ENCODE peak calls at places on chromosomes 4 and X, in eight cellular contexts. One of them, this sample, is unnamed.

GRCh38 chr4:1766336-1767057 is 26.6 kb upstream of the FGFR3 start:
- DNase-seq in lower leg skin: no peak
- DNase-seq in brain microvascular endothelial cell: no peak
- DNase-seq in aorta: no peak
- DNase-seq in epithelial cell of esophagus: no peak
- DNase-seq in retinal pigment epithelial cell: no peak
- DNase-seq in NT2/D1: no peak
- DNase-seq in BE2C: no peak
- DNase-seq in this sample: no peak

GRCh38 chr4:109816082-109816442 is 500 bp downstream of the GAR1 start:
- DNase-seq in brain microvascular endothelial cell: no peak
- DNase-seq in aorta: peak; percentile 75
- DNase-seq in lower leg skin: no peak
- DNase-seq in epithelial cell of esophagus: peak; percentile 28
- DNase-seq in retinal pigment epithelial cell: no peak
- DNase-seq in BE2C: no peak
- DNase-seq in NT2/D1: no peak
- DNase-seq in this sample: no peak

GRCh38 chrX:141760761-141761160 is 62.2 kb upstream of the SPANXD start:
- DNase-seq in BE2C: no peak
- DNase-seq in retinal pigment epithelial cell: no peak
- DNase-seq in epithelial cell of esophagus: peak; percentile 65
- DNase-seq in brain microvascular endothelial cell: no peak
- DNase-seq in aorta: no peak
- DNase-seq in lower leg skin: no peak
- DNase-seq in NT2/D1: no peak
- DNase-seq in this sample: peak; percentile 6

GRCh38 chr4:52750819-52751348 is 341 bp downstream of the ERVMER34-1 start:
- DNase-seq in BE2C: no peak
- DNase-seq in aorta: peak; percentile 83
- DNase-seq in brain microvascular endothelial cell: no peak
- DNase-seq in epithelial cell of esophagus: peak; percentile 35
- DNase-seq in retinal pigment epithelial cell: no peak
- DNase-seq in lower leg skin: no peak
- DNase-seq in NT2/D1: no peak
- DNase-seq in this sample: peak; percentile 1

GRCh38 chr4:53908661-53909078 is 155.7 kb downstream of the CHIC2 start:
- DNase-seq in brain microvascular endothelial cell: peak; percentile 89
- DNase-seq in BE2C: peak; percentile 36
- DNase-seq in epithelial cell of esophagus: peak; percentile 91
- DNase-seq in NT2/D1: no peak
- DNase-seq in lower leg skin: peak; percentile 38
- DNase-seq in aorta: no peak
- DNase-seq in retinal pigment epithelial cell: peak; percentile 67
- DNase-seq in this sample: peak; percentile 97

GRCh38 chr4:122762966-122763716 is 30.6 kb downstream of the BBS12 start:
- DNase-seq in aorta: no peak
- DNase-seq in lower leg skin: no peak
- DNase-seq in retinal pigment epithelial cell: no peak
- DNase-seq in epithelial cell of esophagus: no peak
- DNase-seq in BE2C: no peak
- DNase-seq in brain microvascular endothelial cell: no peak
- DNase-seq in NT2/D1: no peak
- DNase-seq in this sample: no peak

GRCh38 chrX:120309873-120310730 is 1.2 kb downstream of the TMEM255A start:
- DNase-seq in brain microvascular endothelial cell: no peak
- DNase-seq in retinal pigment epithelial cell: no peak
- DNase-seq in lower leg skin: no peak
- DNase-seq in NT2/D1: peak; percentile 15
- DNase-seq in BE2C: no peak
- DNase-seq in epithelial cell of esophagus: peak; percentile 41
- DNase-seq in aorta: no peak
- DNase-seq in this sample: no peak

GRCh38 chr4:185911556-185912064 is 99.6 kb upstream of the SORBS2 start:
- DNase-seq in aorta: no peak
- DNase-seq in lower leg skin: no peak
- DNase-seq in epithelial cell of esophagus: peak; percentile 41
- DNase-seq in retinal pigment epithelial cell: no peak
- DNase-seq in brain microvascular endothelial cell: peak; percentile 42
- DNase-seq in BE2C: peak; percentile 83
- DNase-seq in NT2/D1: no peak
- DNase-seq in this sample: no peak

GRCh38 chr4:184744251-184744650 is 10.4 kb upstream of the CENPU start:
- DNase-seq in BE2C: no peak
- DNase-seq in lower leg skin: no peak
- DNase-seq in brain microvascular endothelial cell: no peak
- DNase-seq in aorta: no peak
- DNase-seq in NT2/D1: no peak
- DNase-seq in retinal pigment epithelial cell: no peak
- DNase-seq in epithelial cell of esophagus: no peak
- DNase-seq in this sample: no peak

GRCh38 chr4:2071912-2072867 is 13.1 kb downstream of the NAT8L start:
- DNase-seq in lower leg skin: no peak
- DNase-seq in aorta: peak; percentile 67
- DNase-seq in retinal pigment epithelial cell: no peak
- DNase-seq in brain microvascular endothelial cell: no peak
- DNase-seq in NT2/D1: no peak
- DNase-seq in BE2C: no peak
- DNase-seq in epithelial cell of esophagus: no peak
- DNase-seq in this sample: no peak

GRCh38 chr4:139734201-139734874 is 68.7 kb downstream of the MGST2 start:
- DNase-seq in brain microvascular endothelial cell: no peak
- DNase-seq in NT2/D1: no peak
- DNase-seq in retinal pigment epithelial cell: no peak
- DNase-seq in epithelial cell of esophagus: peak; percentile 82
- DNase-seq in BE2C: no peak
- DNase-seq in lower leg skin: peak; percentile 53
- DNase-seq in aorta: no peak
- DNase-seq in this sample: peak; percentile 89

GRCh38 chrX:110944323-110944761 is 148.7 kb upstream of the CHRDL1 start:
- DNase-seq in brain microvascular endothelial cell: no peak
- DNase-seq in lower leg skin: no peak
- DNase-seq in retinal pigment epithelial cell: no peak
- DNase-seq in BE2C: peak; percentile 3
- DNase-seq in NT2/D1: peak; percentile 2
- DNase-seq in aorta: no peak
- DNase-seq in epithelial cell of esophagus: no peak
- DNase-seq in this sample: no peak

GRCh38 chr4:40157444-40157843 is 39.4 kb upstream of the RHOH start:
- DNase-seq in lower leg skin: no peak
- DNase-seq in aorta: no peak
- DNase-seq in epithelial cell of esophagus: no peak
- DNase-seq in retinal pigment epithelial cell: no peak
- DNase-seq in BE2C: no peak
- DNase-seq in brain microvascular endothelial cell: no peak
- DNase-seq in NT2/D1: no peak
- DNase-seq in this sample: no peak

DNA sequence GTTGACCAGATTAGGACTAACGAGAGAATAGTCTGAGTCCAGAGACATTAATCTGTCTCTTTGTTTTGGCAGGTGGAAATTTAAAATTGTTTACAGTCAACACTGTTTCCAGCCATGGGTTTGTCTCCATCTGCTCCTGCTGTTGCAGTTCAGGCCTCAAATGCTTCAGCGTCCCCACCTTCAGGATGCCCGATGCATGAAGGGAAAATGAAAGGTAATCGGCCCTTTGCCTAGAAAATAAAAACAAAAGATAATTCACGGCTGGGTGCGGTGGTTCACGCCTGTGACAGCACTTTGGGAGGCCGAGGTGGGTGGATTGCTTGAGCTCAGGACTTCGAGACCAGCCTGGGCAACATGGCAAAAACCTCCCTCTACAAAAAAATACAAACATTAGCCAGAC is 815 bp downstream of the HCCS start:
- DNase-seq in NT2/D1: no peak
- DNase-seq in BE2C: no peak
- DNase-seq in epithelial cell of esophagus: no peak
- DNase-seq in aorta: no peak
- DNase-seq in lower leg skin: no peak
- DNase-seq in brain microvascular endothelial cell: no peak
- DNase-seq in retinal pigment epithelial cell: no peak
- DNase-seq in this sample: no peak
- H3K4me3 ChIP-seq in NT2/D1: peak overlapping the region; percentile 87
- H3K4me3 ChIP-seq in BE2C: peak overlapping the region; percentile 84
- H3K4me3 ChIP-seq in epithelial cell of esophagus: peak overlapping the region; percentile 72
- H3K4me3 ChIP-seq in aorta: no peak overlapping the region
- H3K4me3 ChIP-seq in lower leg skin: no peak overlapping the region
- H3K4me3 ChIP-seq in brain microvascular endothelial cell: peak overlapping the region; percentile 83
- H3K4me3 ChIP-seq in retinal pigment epithelial cell: peak overlapping the region; percentile 77
- H3K4me3 ChIP-seq in this sample: peak overlapping the region; percentile 78

DNA sequence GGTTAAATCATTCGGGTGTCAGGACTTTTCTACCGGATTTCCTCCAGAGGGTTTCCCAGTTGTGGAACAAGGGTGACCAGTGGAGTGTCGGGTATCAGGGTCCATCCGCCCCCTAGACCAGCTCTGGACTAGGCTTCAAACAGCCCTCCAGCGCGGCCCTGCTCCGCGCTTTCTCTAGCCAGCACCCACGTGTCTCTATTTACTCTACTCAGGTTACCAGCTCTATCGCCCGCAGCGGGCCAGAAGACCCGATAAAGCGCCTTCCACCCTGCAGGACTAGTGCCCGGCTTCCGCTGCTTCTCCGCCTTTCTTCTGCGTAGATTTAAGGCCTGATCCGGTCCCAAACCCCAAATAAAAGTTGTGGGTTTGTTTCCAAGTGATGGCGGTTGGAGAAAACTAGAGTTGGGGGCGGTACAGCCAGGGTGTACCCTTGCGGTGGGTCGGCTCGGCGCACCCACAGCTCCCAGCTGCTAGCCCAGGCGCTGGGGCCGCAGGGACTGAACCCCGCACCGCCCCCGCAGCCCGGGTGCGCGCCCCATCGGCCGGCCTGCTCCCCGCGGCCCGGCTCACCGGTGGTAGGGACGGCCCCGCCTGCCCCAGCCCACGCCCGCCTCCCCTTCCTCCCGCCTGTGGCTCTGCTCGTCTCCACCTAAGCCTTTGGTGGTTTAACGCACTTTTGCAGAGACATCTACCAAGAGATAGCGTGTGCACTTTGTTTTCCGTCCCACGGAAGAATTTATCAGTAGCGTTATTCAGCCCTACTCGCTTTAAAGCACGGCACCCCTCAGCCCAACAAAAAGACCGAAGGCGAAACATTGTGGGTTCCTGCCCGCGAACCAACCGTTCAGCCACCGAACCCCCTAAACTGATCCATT is 2.1 kb downstream of the LEF1 start:
- DNase-seq in aorta: no peak
- DNase-seq in retinal pigment epithelial cell: no peak
- DNase-seq in brain microvascular endothelial cell: no peak
- DNase-seq in BE2C: peak; percentile 30
- DNase-seq in epithelial cell of esophagus: no peak
- DNase-seq in NT2/D1: no peak
- DNase-seq in lower leg skin: no peak
- DNase-seq in this sample: no peak
- H3K4me3 ChIP-seq in aorta: peak overlapping the region; percentile 71
- H3K4me3 ChIP-seq in retinal pigment epithelial cell: peak overlapping the region; percentile 51
- H3K4me3 ChIP-seq in brain microvascular endothelial cell: peak overlapping the region; percentile 66
- H3K4me3 ChIP-seq in BE2C: peak overlapping the region; percentile 27
- H3K4me3 ChIP-seq in epithelial cell of esophagus: peak overlapping the region; percentile 39
- H3K4me3 ChIP-seq in NT2/D1: peak overlapping the region; percentile 45
- H3K4me3 ChIP-seq in lower leg skin: peak overlapping the region; percentile 51
- H3K4me3 ChIP-seq in this sample: peak overlapping the region; percentile 58

GRCh38 chrX:45771560-45772340 is 571.1 kb upstream of the DIPK2B start:
- DNase-seq in retinal pigment epithelial cell: no peak
- DNase-seq in lower leg skin: no peak
- DNase-seq in NT2/D1: no peak
- DNase-seq in aorta: peak; percentile 72
- DNase-seq in epithelial cell of esophagus: peak; percentile 60
- DNase-seq in brain microvascular endothelial cell: peak; percentile 56
- DNase-seq in BE2C: no peak
- DNase-seq in this sample: peak; percentile 55
- H3K4me3 ChIP-seq in retinal pigment epithelial cell: peak overlapping the region; percentile 60
- H3K4me3 ChIP-seq in lower leg skin: no peak overlapping the region
- H3K4me3 ChIP-seq in NT2/D1: no peak overlapping the region
- H3K4me3 ChIP-seq in aorta: no peak overlapping the region
- H3K4me3 ChIP-seq in epithelial cell of esophagus: peak overlapping the region; percentile 68
- H3K4me3 ChIP-seq in brain microvascular endothelial cell: peak overlapping the region; percentile 70
- H3K4me3 ChIP-seq in BE2C: no peak overlapping the region
- H3K4me3 ChIP-seq in this sample: peak overlapping the region; percentile 75

DNA sequence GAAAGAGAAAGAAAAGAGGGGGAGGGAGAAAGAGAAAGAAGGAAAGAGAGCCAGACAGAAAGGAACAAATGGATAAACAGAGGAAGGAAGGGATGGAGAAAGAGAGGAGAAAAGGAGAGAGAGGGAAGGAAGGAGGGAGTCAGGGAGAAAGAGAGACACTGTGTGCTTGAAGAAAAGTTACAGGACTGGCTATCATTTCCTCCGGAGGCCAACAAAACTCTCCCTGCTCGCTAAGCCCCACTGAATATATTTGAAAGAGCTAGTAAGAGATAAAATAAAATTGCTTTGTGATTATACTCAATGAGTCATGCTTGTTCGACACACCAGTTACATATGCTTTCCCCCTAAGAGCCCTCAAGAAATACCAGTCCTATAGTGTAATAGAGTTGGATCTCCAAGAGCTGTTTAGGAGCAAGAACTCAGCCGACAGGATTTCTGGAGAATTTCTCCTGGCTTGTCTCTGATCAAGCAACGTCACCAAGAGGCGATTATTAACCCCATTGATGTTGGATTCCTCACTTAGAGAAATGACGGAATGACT is 102.2 kb downstream of the MXRA5 start:
- DNase-seq in epithelial cell of esophagus: peak; percentile 33
- DNase-seq in BE2C: no peak
- DNase-seq in aorta: no peak
- DNase-seq in NT2/D1: no peak
- DNase-seq in brain microvascular endothelial cell: peak; percentile 68
- DNase-seq in retinal pigment epithelial cell: peak; percentile 73
- DNase-seq in lower leg skin: no peak
- DNase-seq in this sample: peak; percentile 82
- H3K4me3 ChIP-seq in epithelial cell of esophagus: no peak overlapping the region
- H3K4me3 ChIP-seq in BE2C: no peak overlapping the region
- H3K4me3 ChIP-seq in aorta: no peak overlapping the region
- H3K4me3 ChIP-seq in NT2/D1: no peak overlapping the region
- H3K4me3 ChIP-seq in brain microvascular endothelial cell: peak overlapping the region; percentile 7
- H3K4me3 ChIP-seq in retinal pigment epithelial cell: no peak overlapping the region
- H3K4me3 ChIP-seq in lower leg skin: no peak overlapping the region
- H3K4me3 ChIP-seq in this sample: peak overlapping the region; percentile 35

GRCh38 chrX:34487364-34487763 is 169.7 kb downstream of the TMEM47 start:
- DNase-seq in lower leg skin: no peak
- DNase-seq in NT2/D1: no peak
- DNase-seq in epithelial cell of esophagus: no peak
- DNase-seq in retinal pigment epithelial cell: no peak
- DNase-seq in aorta: no peak
- DNase-seq in BE2C: no peak
- DNase-seq in brain microvascular endothelial cell: no peak
- DNase-seq in this sample: peak; percentile 0

GRCh38 chrX:34491126-34491525 is 166.0 kb downstream of the TMEM47 start:
- DNase-seq in retinal pigment epithelial cell: no peak
- DNase-seq in NT2/D1: no peak
- DNase-seq in brain microvascular endothelial cell: no peak
- DNase-seq in aorta: no peak
- DNase-seq in BE2C: no peak
- DNase-seq in epithelial cell of esophagus: no peak
- DNase-seq in lower leg skin: no peak
- DNase-seq in this sample: no peak

GRCh38 chrX:34493086-34493485 is 164.0 kb downstream of the TMEM47 start:
- DNase-seq in BE2C: no peak
- DNase-seq in brain microvascular endothelial cell: no peak
- DNase-seq in retinal pigment epithelial cell: no peak
- DNase-seq in lower leg skin: no peak
- DNase-seq in epithelial cell of esophagus: no peak
- DNase-seq in aorta: no peak
- DNase-seq in NT2/D1: no peak
- DNase-seq in this sample: no peak
- H3K4me3 ChIP-seq in BE2C: no peak overlapping the region
- H3K4me3 ChIP-seq in brain microvascular endothelial cell: no peak overlapping the region
- H3K4me3 ChIP-seq in retinal pigment epithelial cell: no peak overlapping the region
- H3K4me3 ChIP-seq in lower leg skin: no peak overlapping the region
- H3K4me3 ChIP-seq in epithelial cell of esophagus: no peak overlapping the region
- H3K4me3 ChIP-seq in aorta: no peak overlapping the region
- H3K4me3 ChIP-seq in NT2/D1: no peak overlapping the region
- H3K4me3 ChIP-seq in this sample: no peak overlapping the region